ENCODE peak calls at places on chromosomes 16 and 17, in four cellular contexts. Q, I, A and W are unnamed samples.

GRCh38 chr16:87409781-87410180 is 17.6 kb downstream of the MAP1LC3B start:
- DNase-seq in A (no peak), I (no peak), Q (no peak), W (no peak)

GRCh38 chr17:56514899-56515298 is 78.6 kb upstream of the NOG start:
- DNase-seq in A (no peak), I (no peak), Q (no peak), W (no peak)

GRCh38 chr17:2736956-2737355 is 12.5 kb downstream of the CCDC92B start:
- DNase-seq in I (no peak), A (no peak), Q (no peak), W (no peak)

GRCh38 chr17:4625181-4625601 is 16.3 kb downstream of the ALOX15 start:
- DNase-seq in I (no peak), A (peak), Q (peak), W (peak)

GRCh38 chr17:17540278-17540906 is 44.2 kb upstream of the RASD1 start:
- DNase-seq in Q (no peak), I (no peak), A (no peak), W (no peak)

GRCh38 chr16:8905168-8905762 is 23.1 kb downstream of the LITAFD start:
- DNase-seq in Q (peak), A (peak), I (no peak), W (peak)

GRCh38 chr17:7132511-7133094 is 18.0 kb upstream of the ASGR2 start:
- DNase-seq in Q (peak), I (no peak), A (no peak), W (no peak)

GRCh38 chr16:23424292-23424958 is 28.6 kb downstream of the COG7 start:
- DNase-seq in A (no peak), Q (no peak), I (no peak), W (no peak)

GRCh38 chr16:89166696-89167424 is 4.7 kb upstream of the CDH15 start:
- DNase-seq in I (no peak), A (no peak), Q (peak), W (no peak)

GRCh38 chr17:48335858-48336500 is 94.0 kb downstream of the SKAP1 start:
- DNase-seq in A (peak), Q (peak), I (no peak), W (peak)

GRCh38 chr16:68752602-68753001 is 15.5 kb downstream of the CDH1 start:
- DNase-seq in Q (no peak), A (no peak), I (no peak), W (no peak)

GRCh38 chr16:52549011-52549692 is 2.2 kb upstream of the TOX3 start:
- DNase-seq in I (no peak), Q (peak), A (no peak), W (no peak)

GRCh38 chr17:45722161-45722560 is 62.0 kb upstream of the CRHR1 start:
- DNase-seq in Q (peak), A (no peak), I (no peak), W (no peak)

GRCh38 chr17:50033316-50033715 is 22.6 kb upstream of the ITGA3 start:
- DNase-seq in A (peak), I (no peak), Q (peak), W (peak)

GRCh38 chr17:49715717-49716279 is 8.0 kb upstream of the SLC35B1 start:
- DNase-seq in A (no peak), Q (no peak), I (no peak), W (no peak)

GRCh38 chr17:45430738-45431530 is 1.7 kb downstream of the ARHGAP27 start:
- DNase-seq in Q (no peak), A (no peak), I (no peak), W (no peak)

GRCh38 chr17:57211543-57211942 is 44.8 kb upstream of the MSI2 start:
- DNase-seq in A (no peak), I (no peak), Q (peak), W (no peak)

DNA sequence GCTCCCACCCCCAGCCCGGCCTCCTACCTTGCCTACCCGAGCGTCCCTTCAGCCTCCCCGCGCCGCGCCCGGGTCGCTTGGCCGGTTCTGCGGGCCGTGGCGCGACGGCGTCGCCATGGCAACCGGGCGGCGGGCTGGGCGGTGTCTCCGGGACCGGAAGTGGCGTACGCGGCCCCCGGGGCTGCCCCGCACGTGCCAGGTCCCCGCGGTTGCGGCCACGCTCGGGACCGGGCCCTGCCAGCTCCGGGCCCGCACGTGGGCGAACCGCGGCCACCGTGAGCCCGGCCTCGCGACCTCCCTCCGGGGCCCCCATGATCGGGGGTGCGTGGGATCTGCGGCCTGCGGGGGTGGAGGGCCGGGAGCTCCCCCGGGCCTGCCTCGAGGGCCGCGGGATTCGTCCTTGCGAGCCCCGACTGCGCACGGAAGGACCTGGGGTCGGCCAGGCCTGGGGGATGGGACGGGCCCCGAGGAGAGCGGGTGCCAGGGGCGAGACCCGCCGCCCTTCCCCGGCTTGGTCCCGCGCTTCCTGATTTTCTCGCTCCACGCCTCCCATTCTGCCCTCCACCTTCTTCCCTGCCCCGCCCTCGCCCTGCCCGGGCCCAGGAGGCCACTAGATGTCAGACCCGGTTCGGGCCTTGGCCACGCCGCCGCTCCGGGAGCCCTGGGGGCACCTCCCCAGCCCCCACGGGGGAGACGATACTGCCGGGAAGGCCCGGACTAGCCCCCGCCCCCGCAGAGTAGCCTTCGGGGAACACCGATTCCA is at the start of gene CYB561:
- DNase-seq in Q (no peak), A (peak), I (peak), W (peak)
- TF ChIP-seq CTCF in Q (no peak), A (peak), I (no peak), W (peak)

DNA sequence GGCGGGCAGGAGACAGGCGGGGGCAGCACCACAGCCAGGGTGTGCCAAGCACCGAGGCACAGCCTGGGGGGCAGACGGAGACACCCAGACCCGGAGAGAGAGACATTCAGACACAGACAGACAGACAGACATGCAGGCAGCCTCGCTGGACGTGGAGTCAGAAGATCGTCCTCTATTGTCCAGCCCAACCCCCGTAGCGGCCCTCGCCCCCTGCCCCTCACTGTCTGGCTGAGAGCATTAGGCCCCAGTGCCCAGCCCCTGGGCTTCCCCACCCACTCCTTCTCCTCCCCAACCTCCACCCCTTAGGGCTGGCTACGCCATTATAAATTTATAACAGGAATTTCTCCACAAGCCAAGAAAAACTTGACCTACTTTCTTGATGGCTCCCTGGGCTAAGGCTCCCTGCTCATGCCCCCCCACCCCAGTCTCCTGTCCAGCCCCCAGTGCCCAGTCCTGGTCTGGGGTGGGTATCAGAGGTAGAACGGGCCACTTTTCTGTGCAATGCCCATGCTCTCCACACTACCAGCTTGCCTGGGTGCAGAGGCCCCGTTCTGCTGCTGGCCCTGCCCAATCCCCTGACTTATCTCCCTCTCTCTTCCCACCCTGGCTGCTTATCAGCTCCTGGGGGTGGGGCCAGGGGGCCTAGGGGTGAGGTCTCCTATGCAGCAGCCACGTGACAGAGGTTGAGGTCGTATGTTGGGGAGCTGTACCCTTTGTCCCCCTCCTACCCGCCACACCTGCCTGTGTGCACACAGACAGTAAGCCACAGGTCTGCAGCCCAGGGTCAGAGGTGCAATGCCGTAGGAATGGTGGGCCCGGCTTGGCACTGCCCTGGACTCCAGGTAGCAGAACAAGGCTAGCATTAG is 9.9 kb downstream of the THRA start:
- DNase-seq in I (peak), A (no peak), Q (no peak), W (no peak)
- H3K4me3 ChIP-seq in I (peak), A (no peak), Q (no peak), W (no peak)

DNA sequence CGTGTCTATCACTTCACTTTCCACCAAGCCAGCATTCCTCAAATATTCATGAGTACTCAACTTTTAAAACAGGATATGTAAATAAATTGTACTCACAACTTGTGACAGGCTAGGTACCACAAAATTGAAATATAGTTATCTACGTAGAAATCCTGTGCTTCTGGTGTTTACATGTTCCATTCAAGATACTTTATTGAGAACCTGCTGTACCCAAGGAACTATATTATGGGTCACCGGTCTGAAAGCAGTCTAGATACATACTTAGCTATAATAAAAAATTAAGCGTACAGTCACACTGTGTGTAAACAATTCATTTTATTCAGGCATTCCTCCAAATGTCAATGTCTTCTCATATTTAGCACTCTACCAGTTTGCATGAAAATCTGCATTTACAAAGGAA is 482.2 kb upstream of the SOX9 start:
- DNase-seq in I (no peak), A (no peak), Q (no peak), W (no peak)
- TF ChIP-seq CTCF in I (no peak), A (no peak), Q (no peak), W (no peak)

DNA sequence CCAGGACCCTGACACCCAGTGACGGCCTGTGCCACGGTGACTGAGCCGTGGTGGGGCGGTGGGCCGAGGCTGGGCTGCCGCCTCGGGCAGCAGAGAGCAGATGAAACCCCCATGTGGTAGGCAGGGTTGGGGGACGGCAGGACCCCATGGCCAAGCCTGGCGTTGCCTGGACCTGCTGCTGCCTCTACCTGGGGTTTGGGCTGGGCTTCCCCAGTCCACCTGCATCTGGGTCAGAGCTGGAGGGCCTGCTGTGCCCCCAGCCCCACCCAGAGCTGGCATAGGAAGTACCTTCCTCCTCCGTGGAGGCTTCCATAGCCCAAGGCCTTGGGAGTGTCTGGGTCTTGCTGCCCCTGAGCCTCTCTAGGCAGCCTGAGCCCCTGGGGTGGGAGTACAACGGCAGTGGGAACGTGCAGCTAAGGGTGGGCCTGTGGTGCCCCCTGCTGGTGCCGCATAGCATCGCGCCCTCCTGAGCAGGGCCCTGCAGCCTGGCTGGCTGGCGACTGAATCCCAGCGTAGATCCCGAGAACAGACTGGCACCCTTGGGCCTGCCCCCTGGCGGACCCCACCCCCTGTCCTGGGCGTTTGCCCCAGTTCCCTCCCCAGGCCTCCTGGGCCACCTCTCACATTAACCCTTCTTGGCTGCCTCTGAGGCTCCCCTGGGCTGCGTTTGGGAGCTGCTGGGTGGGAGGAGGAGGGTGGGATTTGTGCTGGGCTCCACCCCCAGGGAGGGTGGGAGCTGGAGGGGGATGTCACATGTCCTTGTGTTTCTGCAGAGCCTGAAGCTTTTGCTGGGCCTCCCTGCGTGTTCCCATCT is 12.6 kb upstream of the ATP6V0C start:
- DNase-seq in Q (peak), A (peak), I (peak), W (peak)
- H3K4me3 ChIP-seq in Q (no peak), A (no peak), I (peak), W (no peak)

GRCh38 chr17:74383140-74383539 is 15.8 kb downstream of the GPR142 start:
- DNase-seq in A (no peak), I (no peak), Q (no peak), W (no peak)

GRCh38 chr17:74379495-74380085 is 12.3 kb downstream of the GPR142 start:
- DNase-seq in I (peak), Q (peak), A (peak), W (peak)

GRCh38 chr17:74380086-74380958 is 13.0 kb downstream of the GPR142 start:
- DNase-seq in Q (no peak), A (no peak), I (no peak), W (no peak)

GRCh38 chr17:74385201-74385600 is 17.9 kb downstream of the GPR142 start:
- DNase-seq in Q (no peak), A (no peak), I (no peak), W (no peak)

GRCh38 chr17:74380959-74381808 is 13.9 kb downstream of the GPR142 start:
- DNase-seq in I (no peak), Q (no peak), A (no peak), W (no peak)
- TF ChIP-seq CTCF in I (no peak), Q (no peak), A (no peak), W (no peak)

DNA sequence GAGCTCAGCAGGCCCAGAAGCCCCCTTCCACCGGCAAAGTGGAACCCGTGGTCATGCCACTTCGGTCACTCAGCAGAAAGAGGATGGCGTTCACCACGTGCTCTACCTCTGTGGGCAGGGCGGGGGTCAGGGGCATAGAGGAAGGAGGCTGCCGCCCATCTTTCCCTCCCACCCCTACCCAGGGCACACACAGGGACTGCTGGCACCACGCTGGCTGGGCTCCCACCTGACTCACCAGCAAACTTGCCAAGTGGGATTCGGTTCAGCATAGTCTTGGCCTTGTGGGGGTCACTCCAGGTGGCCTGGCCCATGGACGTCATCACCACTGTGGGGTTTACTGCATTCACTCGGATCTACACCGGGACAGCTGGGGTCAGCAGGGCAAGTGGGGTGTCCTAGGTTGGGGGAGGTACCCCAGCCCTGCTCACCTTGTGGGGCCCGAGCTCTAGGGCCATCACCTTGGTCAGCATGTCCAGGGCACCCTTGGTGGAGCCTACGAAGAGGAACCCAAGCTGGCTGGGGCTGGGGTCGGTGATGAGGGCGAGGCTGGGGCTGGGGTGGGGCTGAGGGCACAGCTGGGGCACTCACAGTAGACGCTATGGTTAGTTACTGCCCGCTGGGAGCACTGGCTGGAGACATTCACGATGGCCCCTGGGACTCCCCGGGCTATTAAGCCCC is 1.4 kb downstream of the DCXR start:
- DNase-seq in Q (no peak), I (no peak), A (no peak), W (no peak)
- H3K4me3 ChIP-seq in Q (peak), I (peak), A (peak), W (peak)

GRCh38 chr16:5605404-5605803 is 507.8 kb upstream of the EEF2KMT start:
- DNase-seq in I (no peak), A (no peak), Q (no peak), W (no peak)

GRCh38 chr16:5603836-5604235 is 506.2 kb upstream of the EEF2KMT start:
- DNase-seq in A (no peak), I (no peak), Q (no peak), W (no peak)

GRCh38 chr16:5607169-5607568 is 509.6 kb upstream of the EEF2KMT start:
- DNase-seq in I (no peak), A (no peak), Q (no peak), W (no peak)

GRCh38 chr16:5604770-5605169 is 507.2 kb upstream of the EEF2KMT start:
- DNase-seq in I (no peak), A (no peak), Q (peak), W (no peak)
- TF ChIP-seq CTCF in I (no peak), A (no peak), Q (no peak), W (no peak)